ENCODE peak calls at places on chromosomes 2 and 18, in six cellular contexts. One of them, this sample, is unnamed.

GRCh38 chr2:149597050-149598013 is 9.8 kb upstream of the MMADHC start:
- DNase-seq in fibroblast of the aortic adventitia: peak
- DNase-seq in CD4-positive, alpha-beta T cell: peak
- DNase-seq in PC-3: peak
- DNase-seq in heart left ventricle: peak
- DNase-seq in AG04450: peak
- DNase-seq in this sample: peak

GRCh38 chr2:174835797-174836255 is 71.6 kb upstream of the CHRNA1 start:
- DNase-seq in CD4-positive, alpha-beta T cell: no peak
- DNase-seq in AG04450: peak
- DNase-seq in PC-3: peak
- DNase-seq in fibroblast of the aortic adventitia: peak
- DNase-seq in heart left ventricle: no peak
- DNase-seq in this sample: peak

GRCh38 chr18:68839701-68840100 is 41.8 kb downstream of the CCDC102B start:
- DNase-seq in PC-3: no peak
- DNase-seq in fibroblast of the aortic adventitia: no peak
- DNase-seq in AG04450: no peak
- DNase-seq in heart left ventricle: no peak
- DNase-seq in CD4-positive, alpha-beta T cell: no peak
- DNase-seq in this sample: no peak

GRCh38 chr2:178324072-178324471 is 126.9 kb downstream of the PRKRA start:
- DNase-seq in PC-3: no peak
- DNase-seq in AG04450: no peak
- DNase-seq in heart left ventricle: no peak
- DNase-seq in CD4-positive, alpha-beta T cell: no peak
- DNase-seq in fibroblast of the aortic adventitia: peak
- DNase-seq in this sample: no peak

GRCh38 chr2:233846387-233847247 is 7.7 kb downstream of the HJURP start:
- DNase-seq in fibroblast of the aortic adventitia: no peak
- DNase-seq in AG04450: no peak
- DNase-seq in heart left ventricle: no peak
- DNase-seq in PC-3: no peak
- DNase-seq in CD4-positive, alpha-beta T cell: no peak
- DNase-seq in this sample: peak

GRCh38 chr2:27573452-27573851 is 9.4 kb upstream of the ZNF512 start:
- DNase-seq in PC-3: no peak
- DNase-seq in AG04450: peak
- DNase-seq in fibroblast of the aortic adventitia: peak
- DNase-seq in heart left ventricle: no peak
- DNase-seq in CD4-positive, alpha-beta T cell: no peak
- DNase-seq in this sample: peak

GRCh38 chr2:239830718-239831271 is 194.3 kb downstream of the NDUFA10 start:
- DNase-seq in heart left ventricle: no peak
- DNase-seq in AG04450: no peak
- DNase-seq in PC-3: no peak
- DNase-seq in CD4-positive, alpha-beta T cell: no peak
- DNase-seq in fibroblast of the aortic adventitia: no peak
- DNase-seq in this sample: no peak

GRCh38 chr2:42706836-42707235 is 57.1 kb downstream of the OXER1 start:
- DNase-seq in PC-3: no peak
- DNase-seq in CD4-positive, alpha-beta T cell: no peak
- DNase-seq in AG04450: no peak
- DNase-seq in fibroblast of the aortic adventitia: no peak
- DNase-seq in heart left ventricle: no peak
- DNase-seq in this sample: peak

GRCh38 chr2:15771124-15771523 is 169.2 kb upstream of the MYCN start:
- DNase-seq in fibroblast of the aortic adventitia: no peak
- DNase-seq in PC-3: no peak
- DNase-seq in CD4-positive, alpha-beta T cell: no peak
- DNase-seq in AG04450: no peak
- DNase-seq in heart left ventricle: no peak
- DNase-seq in this sample: no peak

GRCh38 chr2:203909192-203909945 is 27.2 kb upstream of the ICOS start:
- DNase-seq in PC-3: peak
- DNase-seq in heart left ventricle: peak
- DNase-seq in CD4-positive, alpha-beta T cell: no peak
- DNase-seq in AG04450: peak
- DNase-seq in fibroblast of the aortic adventitia: peak
- DNase-seq in this sample: peak

GRCh38 chr18:9404565-9405060 is 70.0 kb downstream of the TWSG1 start:
- DNase-seq in CD4-positive, alpha-beta T cell: no peak
- DNase-seq in AG04450: no peak
- DNase-seq in fibroblast of the aortic adventitia: no peak
- DNase-seq in PC-3: no peak
- DNase-seq in heart left ventricle: peak
- DNase-seq in this sample: no peak

GRCh38 chr2:96374211-96374951 is 38.8 kb downstream of the NCAPH start:
- DNase-seq in CD4-positive, alpha-beta T cell: no peak
- DNase-seq in fibroblast of the aortic adventitia: peak
- DNase-seq in AG04450: no peak
- DNase-seq in heart left ventricle: peak
- DNase-seq in PC-3: peak
- DNase-seq in this sample: peak

GRCh38 chr2:239830066-239830717 is 194.9 kb downstream of the NDUFA10 start:
- DNase-seq in PC-3: peak
- DNase-seq in fibroblast of the aortic adventitia: no peak
- DNase-seq in CD4-positive, alpha-beta T cell: no peak
- DNase-seq in AG04450: no peak
- DNase-seq in heart left ventricle: peak
- DNase-seq in this sample: peak

GRCh38 chr18:6055711-6056110 is 160.4 kb upstream of the TMEM200C start:
- DNase-seq in PC-3: peak
- DNase-seq in fibroblast of the aortic adventitia: peak
- DNase-seq in CD4-positive, alpha-beta T cell: no peak
- DNase-seq in AG04450: peak
- DNase-seq in heart left ventricle: no peak
- DNase-seq in this sample: peak

GRCh38 chr2:31327505-31327904 is 87.0 kb downstream of the XDH start:
- DNase-seq in PC-3: no peak
- DNase-seq in AG04450: no peak
- DNase-seq in heart left ventricle: no peak
- DNase-seq in CD4-positive, alpha-beta T cell: no peak
- DNase-seq in fibroblast of the aortic adventitia: no peak
- DNase-seq in this sample: peak

DNA sequence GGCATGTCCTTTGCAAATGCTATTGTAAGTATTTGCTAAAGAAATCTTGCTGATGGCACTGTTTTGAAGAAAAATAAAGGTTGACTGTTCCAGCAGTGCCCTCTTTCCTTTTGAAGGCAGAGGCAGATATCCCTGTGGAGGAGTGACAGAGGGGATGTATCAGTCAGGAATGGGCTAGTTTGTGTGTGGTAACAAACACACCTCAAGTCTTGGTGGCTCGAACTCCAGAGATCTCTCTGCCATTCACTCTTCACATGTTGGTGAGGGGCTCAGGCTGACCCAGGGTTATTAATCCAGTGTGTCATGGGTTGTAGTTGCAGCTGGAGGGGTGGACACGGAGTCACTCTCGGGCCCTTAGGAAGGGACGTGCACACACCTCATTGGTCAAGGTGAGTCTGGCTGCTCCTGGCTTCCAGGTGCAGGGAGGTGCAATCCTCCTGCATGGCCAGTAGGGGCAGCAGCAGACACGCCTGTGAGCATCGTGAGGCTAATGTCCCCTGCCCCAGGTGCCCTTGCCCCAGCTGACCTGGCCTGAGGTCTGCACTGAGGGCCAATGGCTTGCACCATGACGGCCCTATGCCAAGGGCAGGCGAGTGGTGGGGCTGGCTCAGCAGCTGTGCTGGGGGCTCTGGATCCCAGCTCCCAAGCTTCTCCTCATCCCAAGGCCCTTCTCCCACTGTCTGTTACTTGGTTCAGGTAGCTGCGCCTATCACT is 146.5 kb downstream of the ASB1 start:
- DNase-seq in heart left ventricle: no peak
- DNase-seq in AG04450: no peak
- DNase-seq in CD4-positive, alpha-beta T cell: no peak
- DNase-seq in PC-3: peak
- DNase-seq in fibroblast of the aortic adventitia: no peak
- DNase-seq in this sample: no peak
- TF ChIP-seq CTCF in heart left ventricle: peak
- TF ChIP-seq CTCF in AG04450: peak
- TF ChIP-seq CTCF in CD4-positive, alpha-beta T cell: peak
- TF ChIP-seq CTCF in PC-3: peak
- TF ChIP-seq CTCF in fibroblast of the aortic adventitia: peak
- TF ChIP-seq CTCF in this sample: peak

GRCh38 chr18:13528739-13529392 is 197.5 kb downstream of the FAM210A start:
- DNase-seq in PC-3: no peak
- DNase-seq in fibroblast of the aortic adventitia: no peak
- DNase-seq in CD4-positive, alpha-beta T cell: no peak
- DNase-seq in heart left ventricle: no peak
- DNase-seq in AG04450: no peak
- DNase-seq in this sample: no peak

GRCh38 chr18:13532406-13533075 is 193.8 kb downstream of the FAM210A start:
- DNase-seq in CD4-positive, alpha-beta T cell: no peak
- DNase-seq in heart left ventricle: no peak
- DNase-seq in fibroblast of the aortic adventitia: no peak
- DNase-seq in AG04450: no peak
- DNase-seq in PC-3: no peak
- DNase-seq in this sample: no peak

GRCh38 chr18:13531681-13532325 is 194.6 kb downstream of the FAM210A start:
- DNase-seq in heart left ventricle: no peak
- DNase-seq in PC-3: no peak
- DNase-seq in CD4-positive, alpha-beta T cell: no peak
- DNase-seq in fibroblast of the aortic adventitia: no peak
- DNase-seq in AG04450: no peak
- DNase-seq in this sample: no peak

GRCh38 chr18:13530215-13530878 is 196.0 kb downstream of the FAM210A start:
- DNase-seq in AG04450: no peak
- DNase-seq in CD4-positive, alpha-beta T cell: no peak
- DNase-seq in PC-3: no peak
- DNase-seq in fibroblast of the aortic adventitia: no peak
- DNase-seq in heart left ventricle: no peak
- DNase-seq in this sample: no peak

DNA sequence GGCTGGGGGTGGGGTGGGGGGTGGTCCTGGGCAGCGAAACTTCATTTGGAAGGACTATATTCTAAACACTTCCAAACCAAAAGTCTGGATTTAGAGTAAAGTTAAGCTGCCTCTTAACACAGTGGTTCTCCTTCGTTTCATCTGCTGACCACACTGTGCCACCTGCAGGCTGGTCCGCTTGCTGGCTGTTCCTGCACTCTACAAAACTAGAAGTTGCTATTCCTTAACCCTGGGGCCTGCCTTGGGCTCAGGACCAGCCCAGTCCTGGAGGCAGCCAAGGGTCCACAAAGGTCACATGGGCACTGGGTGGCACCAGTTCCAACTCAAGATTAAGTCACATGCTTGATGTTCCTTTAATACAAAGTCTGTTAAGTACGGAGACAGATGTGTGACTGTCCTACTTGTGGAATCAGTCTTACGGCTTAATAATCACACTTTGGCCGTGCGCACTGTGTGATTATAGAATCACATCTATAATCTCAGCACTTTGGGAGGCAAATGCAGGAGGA is 195.4 kb downstream of the FAM210A start:
- DNase-seq in heart left ventricle: peak
- DNase-seq in fibroblast of the aortic adventitia: peak
- DNase-seq in PC-3: peak
- DNase-seq in AG04450: no peak
- DNase-seq in CD4-positive, alpha-beta T cell: no peak
- DNase-seq in this sample: peak
- TF ChIP-seq CTCF in heart left ventricle: peak
- TF ChIP-seq CTCF in fibroblast of the aortic adventitia: peak
- TF ChIP-seq CTCF in PC-3: peak
- TF ChIP-seq CTCF in AG04450: peak
- TF ChIP-seq CTCF in CD4-positive, alpha-beta T cell: no peak
- TF ChIP-seq CTCF in this sample: peak

DNA sequence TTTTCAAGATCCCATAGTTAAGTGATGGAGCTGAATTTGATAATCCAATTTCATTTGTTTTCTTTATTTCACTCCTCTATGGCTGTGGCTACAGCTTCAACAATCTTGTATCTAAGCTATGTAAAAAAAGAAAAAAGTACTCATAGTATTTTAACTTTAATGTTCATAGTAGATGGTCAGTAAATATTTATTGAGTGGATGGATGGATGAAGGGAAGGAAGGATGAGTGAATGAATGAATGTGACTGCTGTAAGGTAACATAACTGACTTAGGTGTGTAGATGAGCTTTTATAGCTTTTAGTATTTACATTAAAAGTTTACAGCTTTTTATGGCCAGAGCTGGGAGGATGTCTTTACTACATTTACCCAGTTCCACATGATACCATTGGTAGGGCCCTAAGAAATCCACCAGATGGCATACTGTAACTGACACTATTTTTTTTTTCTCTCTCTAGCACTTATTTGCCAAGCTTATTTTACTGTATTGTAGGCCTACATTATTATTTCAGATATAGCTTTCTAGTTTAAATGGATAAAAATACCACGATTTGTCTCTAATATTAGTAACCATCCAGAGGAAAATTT is 13.4 kb upstream of the HRH4 start:
- DNase-seq in AG04450: no peak
- DNase-seq in CD4-positive, alpha-beta T cell: no peak
- DNase-seq in fibroblast of the aortic adventitia: peak
- DNase-seq in heart left ventricle: no peak
- DNase-seq in PC-3: peak
- DNase-seq in this sample: peak
- TF ChIP-seq CTCF in AG04450: peak
- TF ChIP-seq CTCF in CD4-positive, alpha-beta T cell: no peak
- TF ChIP-seq CTCF in fibroblast of the aortic adventitia: no peak
- TF ChIP-seq CTCF in heart left ventricle: peak
- TF ChIP-seq CTCF in PC-3: peak
- TF ChIP-seq CTCF in this sample: peak

GRCh38 chr2:75582840-75583239 is 22.1 kb upstream of the EVA1A start:
- DNase-seq in AG04450: no peak
- DNase-seq in fibroblast of the aortic adventitia: no peak
- DNase-seq in PC-3: peak
- DNase-seq in CD4-positive, alpha-beta T cell: no peak
- DNase-seq in heart left ventricle: no peak
- DNase-seq in this sample: no peak

GRCh38 chr2:75577280-75577679 is 16.5 kb upstream of the EVA1A start:
- DNase-seq in CD4-positive, alpha-beta T cell: no peak
- DNase-seq in AG04450: no peak
- DNase-seq in heart left ventricle: no peak
- DNase-seq in PC-3: peak
- DNase-seq in fibroblast of the aortic adventitia: no peak
- DNase-seq in this sample: no peak

GRCh38 chr2:75580156-75580555 is 19.4 kb upstream of the EVA1A start:
- DNase-seq in fibroblast of the aortic adventitia: no peak
- DNase-seq in PC-3: no peak
- DNase-seq in CD4-positive, alpha-beta T cell: no peak
- DNase-seq in heart left ventricle: no peak
- DNase-seq in AG04450: no peak
- DNase-seq in this sample: no peak

GRCh38 chr2:75580606-75581005 is 19.9 kb upstream of the EVA1A start:
- DNase-seq in fibroblast of the aortic adventitia: no peak
- DNase-seq in heart left ventricle: no peak
- DNase-seq in CD4-positive, alpha-beta T cell: no peak
- DNase-seq in AG04450: no peak
- DNase-seq in PC-3: no peak
- DNase-seq in this sample: no peak

DNA sequence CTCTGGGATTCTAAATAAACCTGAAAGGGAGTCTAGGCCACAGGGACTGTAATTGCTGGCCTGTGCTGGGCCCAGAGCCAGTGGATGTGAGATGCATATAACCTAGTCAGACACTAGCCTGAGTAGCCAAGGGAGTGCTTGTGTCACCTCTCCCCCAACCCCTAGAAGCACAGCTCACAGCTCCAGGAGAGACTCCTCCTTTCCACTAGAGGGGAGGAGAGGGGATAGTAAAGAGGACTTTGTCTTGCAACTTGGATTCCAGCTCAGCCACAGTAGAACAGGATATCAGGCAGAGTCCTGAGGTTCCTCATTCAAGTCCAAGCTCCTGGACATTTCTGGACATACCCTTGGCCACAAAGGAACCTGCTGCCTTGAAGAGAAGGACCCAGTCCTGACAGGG is 18.4 kb upstream of the EVA1A start:
- DNase-seq in fibroblast of the aortic adventitia: no peak
- DNase-seq in AG04450: no peak
- DNase-seq in heart left ventricle: no peak
- DNase-seq in CD4-positive, alpha-beta T cell: no peak
- DNase-seq in PC-3: no peak
- DNase-seq in this sample: no peak
- TF ChIP-seq CTCF in fibroblast of the aortic adventitia: no peak
- TF ChIP-seq CTCF in AG04450: no peak
- TF ChIP-seq CTCF in heart left ventricle: no peak
- TF ChIP-seq CTCF in CD4-positive, alpha-beta T cell: no peak
- TF ChIP-seq CTCF in PC-3: no peak
- TF ChIP-seq CTCF in this sample: no peak

This sample was measured in choroid plexus epithelial cell.